ENCODE peak calls at places on chromosomes 6 and 20, in seven cellular contexts. X is K562, Z is SK-N-SH, J is H1, W is GM12878, I is HCT116, T is HepG2. A is an unnamed sample.

GRCh38 chr6:139402935-139403386 is 28.5 kb upstream of the CITED2 start:
- DNase-seq in X (no peak), Z (no peak), J (no peak), W (no peak), I (no peak), T (no peak), A (no peak)

GRCh38 chr20:3248167-3248992 is 9.4 kb upstream of the SLC4A11 start:
- DNase-seq in X (peak), Z (no peak), J (peak), W (no peak), I (no peak), T (no peak), A (no peak)

GRCh38 chr6:2412731-2413130 is 167.3 kb upstream of the GMDS start:
- DNase-seq in X (no peak), Z (no peak), J (no peak), W (no peak), I (no peak), T (no peak), A (no peak)

GRCh38 chr6:169881976-169882375 is 130.6 kb downstream of the ERMARD start:
- DNase-seq in X (no peak), Z (no peak), J (peak), W (no peak), I (no peak), T (no peak), A (no peak)

GRCh38 chr20:22795897-22796296 is 211.5 kb upstream of the FOXA2 start:
- DNase-seq in X (no peak), Z (no peak), J (no peak), W (no peak), I (peak), T (peak), A (no peak)

GRCh38 chr6:13813011-13813410 is 1.3 kb downstream of the MCUR1 start:
- DNase-seq in X (peak), Z (no peak), J (no peak), W (no peak), I (no peak), T (no peak), A (peak)

GRCh38 chr20:17210983-17211382 is 15.9 kb upstream of the PCSK2 start:
- DNase-seq in X (no peak), Z (no peak), J (no peak), W (no peak), I (no peak), T (peak), A (no peak)

GRCh38 chr6:85126448-85127178 is 323.3 kb upstream of the NT5E start:
- DNase-seq in X (peak), Z (peak), J (peak), W (no peak), I (peak), T (peak), A (peak)

GRCh38 chr6:13242590-13242989 is 85.7 kb downstream of the TBC1D7 start:
- DNase-seq in X (no peak), Z (no peak), J (no peak), W (no peak), I (no peak), T (no peak), A (no peak)

GRCh38 chr6:33730611-33731010 is 16.1 kb downstream of the IP6K3 start:
- DNase-seq in X (no peak), Z (no peak), J (no peak), W (no peak), I (no peak), T (no peak), A (no peak)
- TF ChIP-seq JUND in X (no peak), Z (no peak), J (no peak), W (no peak), I (no peak), T (no peak), A (no peak)

GRCh38 chr6:112835078-112835477 is 487.9 kb downstream of the RFPL4B start:
- DNase-seq in X (no peak), Z (no peak), J (no peak), W (no peak), I (no peak), T (no peak), A (no peak)

GRCh38 chr6:112827793-112828192 is 480.7 kb downstream of the RFPL4B start:
- DNase-seq in X (no peak), Z (no peak), J (no peak), W (peak), I (no peak), T (no peak), A (no peak)

GRCh38 chr6:112833546-112834215 is 486.6 kb downstream of the RFPL4B start:
- DNase-seq in X (no peak), Z (no peak), J (no peak), W (no peak), I (no peak), T (no peak), A (no peak)

DNA sequence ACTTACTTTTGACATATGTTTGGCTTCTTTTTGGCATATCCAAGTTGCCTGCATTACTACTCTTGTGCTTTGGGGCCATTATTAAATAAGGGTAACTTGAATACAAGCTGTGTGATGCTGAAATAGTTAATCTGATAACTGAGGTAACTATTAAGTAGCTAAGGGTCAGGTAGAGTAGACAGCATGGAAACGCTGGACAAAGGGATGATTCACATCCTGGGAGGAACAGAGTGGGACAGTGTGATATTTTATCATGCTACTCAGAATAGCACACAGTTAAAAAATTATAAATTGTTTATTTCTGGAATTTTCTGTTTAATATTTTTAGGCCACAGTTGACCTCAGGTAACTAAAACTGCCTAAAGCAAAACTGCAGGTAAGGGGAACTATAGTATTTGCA is 483.9 kb downstream of the RFPL4B start:
- DNase-seq in X (no peak), Z (no peak), J (no peak), W (no peak), I (no peak), T (no peak), A (no peak)
- TF ChIP-seq JUND in X (no peak), Z (peak), J (no peak), W (no peak), I (no peak), T (no peak), A (no peak)

DNA sequence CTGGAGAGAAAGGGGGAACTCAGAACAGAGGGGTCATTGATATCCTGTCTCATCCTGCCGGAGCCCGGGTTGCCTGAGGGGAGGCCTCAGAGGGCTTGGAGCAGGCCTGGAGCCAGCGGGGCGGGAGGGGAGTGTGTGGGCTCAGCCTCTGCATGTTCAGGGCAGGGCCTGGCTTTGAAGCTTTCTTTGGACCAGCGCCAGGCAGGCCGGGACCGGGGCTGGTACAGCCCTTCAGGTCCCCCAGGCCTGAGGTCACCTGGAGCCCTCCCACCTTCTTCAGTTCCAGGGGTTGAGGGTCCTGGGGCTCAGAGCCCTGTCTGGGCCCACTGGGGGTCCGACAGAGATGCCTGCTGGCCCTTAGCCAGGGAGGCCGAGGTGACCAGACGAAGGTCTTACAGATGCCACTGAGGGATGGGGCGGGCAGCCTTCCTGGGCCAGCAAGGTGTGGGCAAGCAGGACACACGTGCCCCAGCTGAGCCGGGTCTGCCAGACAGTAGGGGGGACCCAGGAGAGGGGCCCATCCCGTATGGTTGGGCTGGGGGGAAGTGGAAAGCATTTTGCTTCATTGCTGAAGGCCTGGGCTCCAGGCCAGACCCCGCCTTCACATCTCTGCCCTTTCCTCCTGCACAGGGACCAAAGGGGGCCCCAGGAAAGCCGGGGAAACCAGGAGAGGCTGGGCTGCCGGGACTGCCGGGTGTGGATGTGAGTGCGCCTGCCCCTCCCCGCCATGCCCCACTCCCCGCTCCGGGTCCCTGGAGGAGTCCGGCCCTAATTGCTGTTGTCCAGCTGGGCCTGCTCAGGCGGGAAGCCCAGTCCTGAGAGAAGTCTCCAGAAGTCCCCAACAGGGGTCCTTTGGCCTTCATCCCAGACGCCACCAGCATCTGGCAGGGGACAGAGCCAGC is 2.0 kb downstream of the COL9A3 start:
- DNase-seq in X (no peak), Z (peak), J (no peak), W (no peak), I (no peak), T (peak), A (no peak)
- TF ChIP-seq JUND in X (no peak), Z (no peak), J (no peak), W (no peak), I (no peak), T (no peak), A (no peak)

DNA sequence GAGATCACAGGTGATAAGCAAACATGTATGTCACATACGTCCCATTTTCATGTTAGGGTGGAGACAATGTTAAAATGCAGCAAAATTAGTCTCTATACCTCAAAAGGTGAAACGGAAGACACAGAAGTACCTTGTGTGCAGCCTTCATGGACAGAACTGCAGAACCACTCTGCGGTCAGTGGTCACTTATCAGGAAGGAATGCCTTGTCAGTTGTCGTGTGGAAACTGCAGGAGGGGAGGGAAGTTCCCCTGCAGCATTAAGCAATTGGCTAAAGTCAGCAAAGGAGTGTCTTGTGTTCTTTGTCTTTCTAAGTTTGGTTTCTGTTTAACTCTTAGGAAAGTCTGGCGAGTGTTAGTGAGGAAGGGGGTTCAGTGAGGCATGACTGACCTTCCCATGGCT is 6.5 kb upstream of the GABRR2 start:
- DNase-seq in X (peak), Z (no peak), J (no peak), W (peak), I (no peak), T (peak), A (no peak)
- TF ChIP-seq JUND in X (peak), Z (no peak), J (no peak), W (no peak), I (no peak), T (no peak), A (no peak)

GRCh38 chr6:160336200-160336599 is 12.0 kb upstream of the SLC22A3 start:
- DNase-seq in X (no peak), Z (no peak), J (no peak), W (no peak), I (no peak), T (no peak), A (no peak)

GRCh38 chr6:160333101-160333500 is 15.1 kb upstream of the SLC22A3 start:
- DNase-seq in X (no peak), Z (no peak), J (no peak), W (no peak), I (no peak), T (no peak), A (no peak)

GRCh38 chr6:160333841-160334240 is 14.3 kb upstream of the SLC22A3 start:
- DNase-seq in X (no peak), Z (no peak), J (no peak), W (no peak), I (no peak), T (no peak), A (no peak)

GRCh38 chr6:160337991-160338390 is 10.2 kb upstream of the SLC22A3 start:
- DNase-seq in X (no peak), Z (no peak), J (no peak), W (no peak), I (no peak), T (no peak), A (no peak)

DNA sequence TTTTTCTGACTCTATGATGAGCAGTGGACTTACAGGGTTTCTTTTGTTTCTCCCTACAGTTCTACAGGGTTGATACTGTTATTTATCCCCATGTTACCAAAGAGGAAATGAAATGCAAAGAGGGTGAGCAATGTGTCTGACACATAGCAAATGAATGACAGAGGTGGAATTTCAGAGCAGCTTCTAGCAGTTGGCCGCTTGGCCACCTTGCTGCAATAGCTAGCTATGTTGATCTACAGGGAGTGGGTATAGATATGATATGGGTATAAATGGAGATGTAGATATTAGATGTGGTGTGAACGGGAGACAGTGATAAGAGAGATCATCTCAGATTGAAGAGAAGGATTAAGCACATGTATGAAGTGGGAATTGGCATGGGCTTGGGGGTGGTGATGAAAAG is 10.9 kb upstream of the SLC22A3 start:
- DNase-seq in X (no peak), Z (no peak), J (no peak), W (no peak), I (no peak), T (no peak), A (no peak)
- TF ChIP-seq JUND in X (no peak), Z (no peak), J (no peak), W (no peak), I (no peak), T (no peak), A (no peak)

GRCh38 chr6:104484191-104484590 is 375.5 kb downstream of the HACE1 start:
- DNase-seq in X (no peak), Z (no peak), J (no peak), W (no peak), I (no peak), T (no peak), A (no peak)
- TF ChIP-seq JUND in X (no peak), Z (no peak), J (no peak), W (no peak), I (no peak), T (no peak), A (no peak)

DNA sequence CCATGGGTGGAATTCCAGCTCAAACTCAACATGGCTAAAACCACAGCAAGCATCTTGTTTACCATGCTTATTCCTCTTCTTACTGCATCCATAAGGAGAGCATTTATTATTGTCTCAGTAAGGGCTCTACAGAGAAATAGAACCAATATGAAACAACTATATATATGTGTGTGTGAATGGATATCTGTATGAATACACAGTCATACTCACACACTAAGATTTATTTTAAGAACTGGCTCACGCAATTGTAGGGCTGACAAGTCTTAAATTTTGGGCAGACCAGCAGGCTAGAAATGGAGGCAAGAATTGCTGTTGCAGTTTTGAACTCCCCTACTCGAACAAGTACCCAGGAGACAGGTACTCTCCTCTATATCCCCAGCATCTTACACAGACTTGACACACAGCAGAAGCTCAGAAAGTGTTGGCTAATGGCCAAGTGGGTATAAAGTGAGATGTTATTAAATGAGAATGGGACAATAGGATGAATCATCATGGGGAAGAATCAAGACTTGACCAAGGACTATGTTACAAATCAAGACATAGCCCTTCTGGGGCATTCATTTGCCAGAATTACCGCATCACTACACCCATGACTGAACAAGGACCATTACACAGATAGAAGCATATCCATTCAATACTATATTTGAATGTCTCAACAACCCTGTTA is 13.0 kb downstream of the ZHX3 start:
- DNase-seq in X (no peak), Z (no peak), J (no peak), W (no peak), I (no peak), T (no peak), A (no peak)
- TF ChIP-seq JUND in X (no peak), Z (no peak), J (no peak), W (no peak), I (no peak), T (no peak), A (no peak)

GRCh38 chr6:144350176-144350575 is 65.0 kb downstream of the UTRN start:
- DNase-seq in X (no peak), Z (no peak), J (no peak), W (no peak), I (no peak), T (no peak), A (no peak)
- TF ChIP-seq JUND in X (no peak), Z (no peak), J (no peak), W (no peak), I (no peak), T (no peak), A (no peak)